ENCODE peak calls at places on chromosomes 7 and 10, in eight cellular contexts. M is left cardiac atrium; U is HEK293T; R is endothelial cell; N is activated CD4-positive, alpha-beta T cell treated with anti-CD3 and anti-CD28 coated beads, Interleukin-2, amount 50 U/mL, for 48 hours; F is AG10803; X is glutamatergic neuron; E is GM13976. V is an unnamed sample.

GRCh38 chr7:140045697-140046096 is 17.1 kb downstream of the PARP12 start:
- DNase-seq in F (no peak), M (no peak), U (no peak), R (no peak), X (no peak), E (no peak), N (no peak), V (no peak)

GRCh38 chr10:132431537-132432175 is 34.7 kb downstream of the PWWP2B start:
- DNase-seq in E (no peak), N (no peak), X (no peak), U (no peak), R (no peak), F (no peak), M (no peak), V (no peak)

GRCh38 chr7:16921151-16921550 is 39.4 kb upstream of the AGR3 start:
- DNase-seq in N (no peak), M (no peak), X (no peak), E (no peak), F (no peak), R (no peak), U (no peak), V (no peak)

GRCh38 chr7:127254163-127254684 is 1.5 kb upstream of the GRM8 start:
- DNase-seq in N (no peak), F (no peak), E (no peak), U (no peak), M (no peak), R (no peak), X (no peak), V (peak; percentile 9)

GRCh38 chr10:73247509-73248258 is 629 bp upstream of the DNAJC9 start:
- DNase-seq in F (no peak), U (no peak), M (no peak), N (no peak), E (peak; percentile 42), R (no peak), X (no peak), V (no peak)

GRCh38 chr7:1046722-1047679 is 2.7 kb downstream of the GPR146 start:
- DNase-seq in E (no peak), M (no peak), N (no peak), U (no peak), R (no peak), X (no peak), F (no peak), V (no peak)

GRCh38 chr10:119702482-119703041 is 23.3 kb upstream of the INPP5F start:
- DNase-seq in U (no peak), M (no peak), R (no peak), E (no peak), N (no peak), X (no peak), F (no peak), V (no peak)

GRCh38 chr7:80960228-80960627 is 41.4 kb upstream of the SEMA3C start:
- DNase-seq in E (no peak), X (no peak), R (no peak), N (no peak), U (no peak), M (no peak), F (peak; percentile 75), V (no peak)

GRCh38 chr7:76037310-76037709 is 10.5 kb downstream of the STYXL1 start:
- DNase-seq in R (no peak), X (no peak), E (no peak), M (peak; percentile 34), U (no peak), F (peak; percentile 92), N (no peak), V (no peak)

GRCh38 chr10:107028249-107028648 is 136.3 kb downstream of the SORCS1 start:
- DNase-seq in N (no peak), U (no peak), E (no peak), R (no peak), M (no peak), F (no peak), X (no peak), V (no peak)

GRCh38 chr10:77333610-77334340 is 303.8 kb downstream of the KCNMA1 start:
- DNase-seq in N (no peak), F (peak; percentile 40), R (no peak), X (no peak), U (no peak), M (no peak), E (no peak), V (no peak)

V was measured in SJCRH30.